ENCODE peak calls at places on chromosome X, in seven cellular contexts. One of them, this sample, is unnamed.

GRCh38 chrX:136146614-136147319 is 566 bp upstream of the FHL1 start:
- DNase-seq in lung: no peak
- DNase-seq in uterus: peak; percentile 39
- DNase-seq in AG04450: no peak
- DNase-seq in cardiac muscle cell: peak; percentile 49
- DNase-seq in A673: no peak
- DNase-seq in lower lobe of right lung: no peak
- DNase-seq in this sample: no peak

GRCh38 chrX:40544343-40545250 is 36.2 kb upstream of the ATP6AP2 start:
- DNase-seq in AG04450: no peak
- DNase-seq in cardiac muscle cell: no peak
- DNase-seq in lung: no peak
- DNase-seq in lower lobe of right lung: no peak
- DNase-seq in A673: no peak
- DNase-seq in uterus: no peak
- DNase-seq in this sample: no peak

GRCh38 chrX:10516781-10517322 is 103.5 kb downstream of the MID1 start:
- DNase-seq in cardiac muscle cell: no peak
- DNase-seq in lung: no peak
- DNase-seq in uterus: no peak
- DNase-seq in AG04450: no peak
- DNase-seq in A673: no peak
- DNase-seq in lower lobe of right lung: no peak
- DNase-seq in this sample: no peak

GRCh38 chrX:70826715-70827114 is 81.8 kb downstream of the TEX11 start:
- DNase-seq in uterus: no peak
- DNase-seq in cardiac muscle cell: no peak
- DNase-seq in lung: no peak
- DNase-seq in AG04450: no peak
- DNase-seq in A673: peak; percentile 37
- DNase-seq in lower lobe of right lung: no peak
- DNase-seq in this sample: peak; percentile 23

GRCh38 chrX:129743835-129744234 is 5.1 kb downstream of the XPNPEP2 start:
- DNase-seq in A673: no peak
- DNase-seq in lung: no peak
- DNase-seq in uterus: no peak
- DNase-seq in lower lobe of right lung: no peak
- DNase-seq in cardiac muscle cell: no peak
- DNase-seq in AG04450: no peak
- DNase-seq in this sample: no peak

GRCh38 chrX:139936259-139936658 is 3.4 kb upstream of the ATP11C start:
- DNase-seq in AG04450: no peak
- DNase-seq in cardiac muscle cell: no peak
- DNase-seq in lung: no peak
- DNase-seq in uterus: no peak
- DNase-seq in A673: no peak
- DNase-seq in lower lobe of right lung: no peak
- DNase-seq in this sample: no peak

GRCh38 chrX:14903891-14904290 is 30.7 kb downstream of the MOSPD2 start:
- DNase-seq in uterus: no peak
- DNase-seq in A673: no peak
- DNase-seq in lower lobe of right lung: no peak
- DNase-seq in AG04450: no peak
- DNase-seq in cardiac muscle cell: no peak
- DNase-seq in lung: no peak
- DNase-seq in this sample: no peak

GRCh38 chrX:38275615-38276014 is 51.7 kb downstream of the RPGR start:
- DNase-seq in A673: no peak
- DNase-seq in AG04450: peak; percentile 50
- DNase-seq in cardiac muscle cell: no peak
- DNase-seq in lung: no peak
- DNase-seq in uterus: no peak
- DNase-seq in lower lobe of right lung: no peak
- DNase-seq in this sample: no peak

GRCh38 chrX:12949927-12950656 is 24.8 kb upstream of the TMSB4X start:
- DNase-seq in lower lobe of right lung: peak; percentile 82
- DNase-seq in A673: peak; percentile 94
- DNase-seq in lung: peak; percentile 81
- DNase-seq in AG04450: peak; percentile 72
- DNase-seq in uterus: peak; percentile 85
- DNase-seq in cardiac muscle cell: no peak
- DNase-seq in this sample: peak; percentile 88

GRCh38 chrX:17435476-17435875 is 60.5 kb downstream of the NHS start:
- DNase-seq in cardiac muscle cell: no peak
- DNase-seq in uterus: no peak
- DNase-seq in lower lobe of right lung: no peak
- DNase-seq in lung: no peak
- DNase-seq in AG04450: no peak
- DNase-seq in A673: no peak
- DNase-seq in this sample: no peak

GRCh38 chrX:2423899-2424298 is 76.9 kb downstream of the DHRSX start:
- DNase-seq in lung: no peak
- DNase-seq in cardiac muscle cell: no peak
- DNase-seq in uterus: no peak
- DNase-seq in lower lobe of right lung: no peak
- DNase-seq in AG04450: no peak
- DNase-seq in A673: no peak
- DNase-seq in this sample: no peak

GRCh38 chrX:3811331-3812311 is 98.2 kb upstream of the PRKX start:
- DNase-seq in lower lobe of right lung: no peak
- DNase-seq in lung: no peak
- DNase-seq in AG04450: no peak
- DNase-seq in A673: peak; percentile 62
- DNase-seq in cardiac muscle cell: peak; percentile 44
- DNase-seq in uterus: no peak
- DNase-seq in this sample: no peak

GRCh38 chrX:44061940-44062339 is 88.8 kb upstream of the NDP start:
- DNase-seq in lung: no peak
- DNase-seq in cardiac muscle cell: no peak
- DNase-seq in AG04450: no peak
- DNase-seq in lower lobe of right lung: no peak
- DNase-seq in uterus: no peak
- DNase-seq in A673: no peak
- DNase-seq in this sample: no peak

GRCh38 chrX:41561045-41561444 is 113.9 kb downstream of the NYX start:
- DNase-seq in lower lobe of right lung: no peak
- DNase-seq in AG04450: peak; percentile 70
- DNase-seq in cardiac muscle cell: no peak
- DNase-seq in lung: no peak
- DNase-seq in uterus: no peak
- DNase-seq in A673: peak; percentile 38
- DNase-seq in this sample: no peak

GRCh38 chrX:13903405-13903804 is 86.5 kb upstream of the GPM6B start:
- DNase-seq in lung: no peak
- DNase-seq in cardiac muscle cell: no peak
- DNase-seq in uterus: no peak
- DNase-seq in AG04450: peak; percentile 50
- DNase-seq in A673: no peak
- DNase-seq in lower lobe of right lung: no peak
- DNase-seq in this sample: no peak

GRCh38 chrX:45379186-45379585 is 178.5 kb upstream of the DIPK2B start:
- DNase-seq in lung: no peak
- DNase-seq in cardiac muscle cell: no peak
- DNase-seq in lower lobe of right lung: no peak
- DNase-seq in uterus: no peak
- DNase-seq in AG04450: no peak
- DNase-seq in A673: no peak
- DNase-seq in this sample: no peak

GRCh38 chrX:24985120-24985519 is 30.6 kb downstream of the ARX start:
- DNase-seq in uterus: no peak
- DNase-seq in cardiac muscle cell: no peak
- DNase-seq in A673: no peak
- DNase-seq in lung: no peak
- DNase-seq in lower lobe of right lung: no peak
- DNase-seq in AG04450: no peak
- DNase-seq in this sample: no peak

GRCh38 chrX:24987731-24988130 is 28.0 kb downstream of the ARX start:
- DNase-seq in uterus: no peak
- DNase-seq in lower lobe of right lung: no peak
- DNase-seq in cardiac muscle cell: no peak
- DNase-seq in A673: no peak
- DNase-seq in AG04450: no peak
- DNase-seq in lung: no peak
- DNase-seq in this sample: no peak

GRCh38 chrX:24988314-24988713 is 27.5 kb downstream of the ARX start:
- DNase-seq in AG04450: no peak
- DNase-seq in uterus: no peak
- DNase-seq in lung: no peak
- DNase-seq in cardiac muscle cell: no peak
- DNase-seq in A673: peak; percentile 76
- DNase-seq in lower lobe of right lung: no peak
- DNase-seq in this sample: no peak

GRCh38 chrX:24993887-24994286 is 21.9 kb downstream of the ARX start:
- DNase-seq in lung: no peak
- DNase-seq in uterus: no peak
- DNase-seq in cardiac muscle cell: no peak
- DNase-seq in lower lobe of right lung: no peak
- DNase-seq in AG04450: no peak
- DNase-seq in A673: no peak
- DNase-seq in this sample: no peak

DNA sequence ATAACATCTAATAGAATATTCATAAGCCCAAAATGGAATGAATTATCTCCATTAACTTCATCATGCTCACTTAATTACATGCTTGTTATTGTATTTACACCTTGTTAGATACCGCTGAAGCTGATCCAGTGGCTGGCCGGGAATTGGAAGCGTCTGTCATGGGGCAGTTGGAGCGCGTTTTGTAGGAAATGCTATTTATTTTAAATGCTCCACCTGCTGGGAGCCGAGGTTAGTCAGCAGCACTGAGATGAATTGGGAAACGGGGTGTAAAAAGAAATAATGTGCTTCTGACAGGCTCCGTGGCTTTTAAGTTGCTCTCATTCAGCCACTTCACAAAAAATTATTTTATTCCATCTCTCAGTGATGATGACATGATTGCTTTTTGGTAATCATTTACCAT is 25.2 kb downstream of the ARX start:
- DNase-seq in AG04450: no peak
- DNase-seq in A673: peak; percentile 93
- DNase-seq in cardiac muscle cell: no peak
- DNase-seq in uterus: no peak
- DNase-seq in lower lobe of right lung: no peak
- DNase-seq in lung: no peak
- DNase-seq in this sample: no peak
- TF ChIP-seq CTCF in AG04450: peak; percentile 12
- TF ChIP-seq CTCF in A673: peak; percentile 53
- TF ChIP-seq CTCF in cardiac muscle cell: no peak
- TF ChIP-seq CTCF in uterus: no peak
- TF ChIP-seq CTCF in lower lobe of right lung: no peak
- TF ChIP-seq CTCF in lung: no peak
- TF ChIP-seq CTCF in this sample: no peak

DNA sequence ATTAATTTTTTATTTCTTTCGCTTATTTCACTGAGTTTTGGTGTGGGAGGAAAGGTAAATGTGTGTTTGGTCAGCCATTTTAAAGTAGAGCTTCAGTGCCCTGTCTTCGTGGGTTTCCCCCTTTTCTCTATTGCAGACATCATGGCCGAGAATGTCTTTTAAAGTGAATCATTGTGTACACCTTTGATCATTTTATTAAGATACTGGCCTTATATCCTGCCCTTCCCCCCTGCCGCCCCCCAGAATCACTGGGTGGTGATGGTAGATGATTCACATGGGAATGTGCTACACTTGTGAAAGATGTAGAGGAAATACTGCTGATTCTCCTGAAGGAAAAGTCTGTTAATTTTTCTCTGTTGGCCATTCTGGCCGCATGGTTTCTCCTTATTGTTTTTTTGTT is 23.9 kb downstream of the CDKL5 start:
- DNase-seq in AG04450: no peak
- DNase-seq in A673: no peak
- DNase-seq in lung: no peak
- DNase-seq in cardiac muscle cell: no peak
- DNase-seq in uterus: no peak
- DNase-seq in lower lobe of right lung: no peak
- DNase-seq in this sample: no peak
- H3K27ac ChIP-seq in AG04450: no peak overlapping the region
- H3K27ac ChIP-seq in A673: no peak overlapping the region
- H3K27ac ChIP-seq in lung: no peak overlapping the region
- H3K27ac ChIP-seq in cardiac muscle cell: no peak overlapping the region
- H3K27ac ChIP-seq in uterus: no peak overlapping the region
- H3K27ac ChIP-seq in lower lobe of right lung: no peak overlapping the region
- H3K27ac ChIP-seq in this sample: no peak overlapping the region

GRCh38 chrX:101617211-101618191 is at the start of gene ARMCX6:
- DNase-seq in A673: peak; percentile 79
- DNase-seq in AG04450: no peak
- DNase-seq in lower lobe of right lung: peak; percentile 85
- DNase-seq in cardiac muscle cell: peak; percentile 76
- DNase-seq in uterus: peak; percentile 76
- DNase-seq in lung: peak; percentile 70
- DNase-seq in this sample: peak; percentile 79
- TF ChIP-seq CTCF in A673: peak; percentile 47
- TF ChIP-seq CTCF in AG04450: peak; percentile 37
- TF ChIP-seq CTCF in lower lobe of right lung: peak; percentile 33
- TF ChIP-seq CTCF in cardiac muscle cell: peak; percentile 29
- TF ChIP-seq CTCF in uterus: peak; percentile 43
- TF ChIP-seq CTCF in lung: no peak
- TF ChIP-seq CTCF in this sample: peak; percentile 31

DNA sequence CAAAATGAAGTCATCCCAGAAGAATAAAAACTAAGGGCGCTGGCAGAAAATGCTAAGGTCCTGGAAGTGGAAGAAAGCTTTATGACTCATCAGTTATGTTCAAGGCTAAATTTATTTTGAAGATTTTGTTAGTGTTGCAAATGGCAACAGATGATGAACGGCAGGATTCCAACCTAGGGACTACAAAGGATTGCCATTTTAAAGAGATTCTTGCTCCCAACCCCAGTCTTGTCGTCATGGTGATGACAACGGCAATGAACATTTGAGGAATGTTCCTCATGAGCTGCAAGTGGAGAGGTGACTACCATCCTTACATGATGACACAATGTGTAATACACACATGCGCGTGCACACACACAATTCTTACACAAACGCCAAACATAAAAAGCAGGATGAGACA is 54.4 kb upstream of the FTHL17 start:
- DNase-seq in A673: no peak
- DNase-seq in uterus: no peak
- DNase-seq in lung: no peak
- DNase-seq in cardiac muscle cell: no peak
- DNase-seq in AG04450: no peak
- DNase-seq in lower lobe of right lung: no peak
- DNase-seq in this sample: no peak
- H3K27ac ChIP-seq in A673: no peak overlapping the region
- H3K27ac ChIP-seq in uterus: no peak overlapping the region
- H3K27ac ChIP-seq in lung: no peak overlapping the region
- H3K27ac ChIP-seq in cardiac muscle cell: no peak overlapping the region
- H3K27ac ChIP-seq in AG04450: no peak overlapping the region
- H3K27ac ChIP-seq in lower lobe of right lung: no peak overlapping the region
- H3K27ac ChIP-seq in this sample: no peak overlapping the region

This sample was measured in colonic mucosa.